ENCODE peak calls at places on chromosomes 11 and 22, in eight cellular contexts. One of them, this sample, is unnamed.

GRCh38 chr11:59601788-59602187 is 13.8 kb downstream of the OSBP start:
- ATAC-seq in heart left ventricle: no peak
- ATAC-seq in Panc1: no peak
- ATAC-seq in left lung: no peak
- ATAC-seq in right cardiac atrium: no peak
- ATAC-seq in activated T-cell treated with anti-CD3 and anti-CD28 coated beads, Interleukin-2, amount 50 U/mL, for 4 hours: no peak
- ATAC-seq in CD4-positive, alpha-beta T cell: no peak
- ATAC-seq in gastroesophageal sphincter: no peak
- ATAC-seq in this sample: no peak

GRCh38 chr11:130308925-130309324 is 5.8 kb downstream of the ZBTB44 start:
- ATAC-seq in activated T-cell treated with anti-CD3 and anti-CD28 coated beads, Interleukin-2, amount 50 U/mL, for 4 hours: no peak
- ATAC-seq in CD4-positive, alpha-beta T cell: no peak
- ATAC-seq in heart left ventricle: peak; percentile 61
- ATAC-seq in Panc1: no peak
- ATAC-seq in gastroesophageal sphincter: no peak
- ATAC-seq in right cardiac atrium: peak; percentile 67
- ATAC-seq in left lung: no peak
- ATAC-seq in this sample: no peak

GRCh38 chr22:44968736-44969135 is 41.1 kb downstream of the PHF21B start:
- ATAC-seq in CD4-positive, alpha-beta T cell: no peak
- ATAC-seq in heart left ventricle: no peak
- ATAC-seq in right cardiac atrium: no peak
- ATAC-seq in gastroesophageal sphincter: no peak
- ATAC-seq in left lung: no peak
- ATAC-seq in activated T-cell treated with anti-CD3 and anti-CD28 coated beads, Interleukin-2, amount 50 U/mL, for 4 hours: no peak
- ATAC-seq in Panc1: no peak
- ATAC-seq in this sample: no peak

GRCh38 chr22:37141971-37142647 is 7.6 kb downstream of the IL2RB start:
- ATAC-seq in heart left ventricle: no peak
- ATAC-seq in left lung: no peak
- ATAC-seq in CD4-positive, alpha-beta T cell: no peak
- ATAC-seq in right cardiac atrium: no peak
- ATAC-seq in gastroesophageal sphincter: no peak
- ATAC-seq in Panc1: no peak
- ATAC-seq in activated T-cell treated with anti-CD3 and anti-CD28 coated beads, Interleukin-2, amount 50 U/mL, for 4 hours: no peak
- ATAC-seq in this sample: no peak

GRCh38 chr11:123544631-123545375 is 109.6 kb downstream of the SCN3B start:
- ATAC-seq in CD4-positive, alpha-beta T cell: no peak
- ATAC-seq in heart left ventricle: peak; percentile 74
- ATAC-seq in right cardiac atrium: peak; percentile 22
- ATAC-seq in activated T-cell treated with anti-CD3 and anti-CD28 coated beads, Interleukin-2, amount 50 U/mL, for 4 hours: no peak
- ATAC-seq in left lung: no peak
- ATAC-seq in Panc1: no peak
- ATAC-seq in gastroesophageal sphincter: no peak
- ATAC-seq in this sample: no peak

GRCh38 chr11:71307811-71308645 is 55.7 kb upstream of the SHANK2 start:
- ATAC-seq in gastroesophageal sphincter: no peak
- ATAC-seq in Panc1: peak; percentile 28
- ATAC-seq in heart left ventricle: no peak
- ATAC-seq in right cardiac atrium: no peak
- ATAC-seq in left lung: no peak
- ATAC-seq in activated T-cell treated with anti-CD3 and anti-CD28 coated beads, Interleukin-2, amount 50 U/mL, for 4 hours: no peak
- ATAC-seq in CD4-positive, alpha-beta T cell: no peak
- ATAC-seq in this sample: no peak

GRCh38 chr11:35629511-35629910 is 11.3 kb downstream of the FJX1 start:
- ATAC-seq in right cardiac atrium: no peak
- ATAC-seq in gastroesophageal sphincter: no peak
- ATAC-seq in heart left ventricle: no peak
- ATAC-seq in Panc1: peak; percentile 46
- ATAC-seq in CD4-positive, alpha-beta T cell: no peak
- ATAC-seq in left lung: peak; percentile 10
- ATAC-seq in activated T-cell treated with anti-CD3 and anti-CD28 coated beads, Interleukin-2, amount 50 U/mL, for 4 hours: no peak
- ATAC-seq in this sample: no peak

GRCh38 chr11:94924074-94925031 is 49.0 kb downstream of the CWC15 start:
- ATAC-seq in gastroesophageal sphincter: no peak
- ATAC-seq in right cardiac atrium: no peak
- ATAC-seq in left lung: no peak
- ATAC-seq in activated T-cell treated with anti-CD3 and anti-CD28 coated beads, Interleukin-2, amount 50 U/mL, for 4 hours: peak; percentile 42
- ATAC-seq in CD4-positive, alpha-beta T cell: peak; percentile 77
- ATAC-seq in Panc1: no peak
- ATAC-seq in heart left ventricle: no peak
- ATAC-seq in this sample: no peak

GRCh38 chr11:64970731-64971151 is 1.2 kb downstream of the MAJIN start:
- ATAC-seq in gastroesophageal sphincter: no peak
- ATAC-seq in activated T-cell treated with anti-CD3 and anti-CD28 coated beads, Interleukin-2, amount 50 U/mL, for 4 hours: peak; percentile 78
- ATAC-seq in right cardiac atrium: no peak
- ATAC-seq in left lung: peak; percentile 73
- ATAC-seq in Panc1: no peak
- ATAC-seq in CD4-positive, alpha-beta T cell: peak; percentile 40
- ATAC-seq in heart left ventricle: no peak
- ATAC-seq in this sample: peak; percentile 53

GRCh38 chr11:14259186-14259784 is 99.7 kb downstream of the RRAS2 start:
- ATAC-seq in gastroesophageal sphincter: no peak
- ATAC-seq in CD4-positive, alpha-beta T cell: no peak
- ATAC-seq in right cardiac atrium: no peak
- ATAC-seq in left lung: no peak
- ATAC-seq in Panc1: no peak
- ATAC-seq in heart left ventricle: no peak
- ATAC-seq in activated T-cell treated with anti-CD3 and anti-CD28 coated beads, Interleukin-2, amount 50 U/mL, for 4 hours: no peak
- ATAC-seq in this sample: no peak

GRCh38 chr22:47517062-47517461 is 754.6 kb downstream of the TBC1D22A start:
- ATAC-seq in CD4-positive, alpha-beta T cell: no peak
- ATAC-seq in right cardiac atrium: no peak
- ATAC-seq in activated T-cell treated with anti-CD3 and anti-CD28 coated beads, Interleukin-2, amount 50 U/mL, for 4 hours: no peak
- ATAC-seq in heart left ventricle: no peak
- ATAC-seq in left lung: no peak
- ATAC-seq in gastroesophageal sphincter: no peak
- ATAC-seq in Panc1: no peak
- ATAC-seq in this sample: no peak

GRCh38 chr11:96942855-96943254 is 553.0 kb downstream of the JRKL start:
- ATAC-seq in right cardiac atrium: no peak
- ATAC-seq in Panc1: no peak
- ATAC-seq in CD4-positive, alpha-beta T cell: no peak
- ATAC-seq in activated T-cell treated with anti-CD3 and anti-CD28 coated beads, Interleukin-2, amount 50 U/mL, for 4 hours: no peak
- ATAC-seq in gastroesophageal sphincter: no peak
- ATAC-seq in left lung: no peak
- ATAC-seq in heart left ventricle: no peak
- ATAC-seq in this sample: no peak

GRCh38 chr11:118699508-118700220 is 20.2 kb upstream of the TREH start:
- ATAC-seq in gastroesophageal sphincter: no peak
- ATAC-seq in left lung: no peak
- ATAC-seq in CD4-positive, alpha-beta T cell: peak; percentile 97
- ATAC-seq in right cardiac atrium: no peak
- ATAC-seq in Panc1: no peak
- ATAC-seq in heart left ventricle: no peak
- ATAC-seq in activated T-cell treated with anti-CD3 and anti-CD28 coated beads, Interleukin-2, amount 50 U/mL, for 4 hours: peak; percentile 65
- ATAC-seq in this sample: no peak

GRCh38 chr11:115645631-115646271 is 141.5 kb upstream of the CADM1 start:
- ATAC-seq in Panc1: no peak
- ATAC-seq in right cardiac atrium: peak; percentile 88
- ATAC-seq in heart left ventricle: no peak
- ATAC-seq in activated T-cell treated with anti-CD3 and anti-CD28 coated beads, Interleukin-2, amount 50 U/mL, for 4 hours: no peak
- ATAC-seq in left lung: no peak
- ATAC-seq in CD4-positive, alpha-beta T cell: no peak
- ATAC-seq in gastroesophageal sphincter: no peak
- ATAC-seq in this sample: no peak

GRCh38 chr11:87306260-87306861 is 268.6 kb downstream of the TMEM135 start:
- ATAC-seq in left lung: peak; percentile 35
- ATAC-seq in activated T-cell treated with anti-CD3 and anti-CD28 coated beads, Interleukin-2, amount 50 U/mL, for 4 hours: no peak
- ATAC-seq in right cardiac atrium: peak; percentile 79
- ATAC-seq in CD4-positive, alpha-beta T cell: no peak
- ATAC-seq in heart left ventricle: peak; percentile 28
- ATAC-seq in gastroesophageal sphincter: no peak
- ATAC-seq in Panc1: no peak
- ATAC-seq in this sample: peak; percentile 16

GRCh38 chr22:30310881-30311771 is 15.6 kb downstream of the TBC1D10A start:
- ATAC-seq in gastroesophageal sphincter: peak; percentile 89
- ATAC-seq in CD4-positive, alpha-beta T cell: no peak
- ATAC-seq in right cardiac atrium: peak; percentile 91
- ATAC-seq in left lung: peak; percentile 83
- ATAC-seq in heart left ventricle: peak; percentile 93
- ATAC-seq in activated T-cell treated with anti-CD3 and anti-CD28 coated beads, Interleukin-2, amount 50 U/mL, for 4 hours: no peak
- ATAC-seq in Panc1: peak; percentile 78
- ATAC-seq in this sample: no peak

GRCh38 chr11:69361466-69361865 is 67.5 kb downstream of the MYEOV start:
- ATAC-seq in heart left ventricle: no peak
- ATAC-seq in right cardiac atrium: no peak
- ATAC-seq in Panc1: peak; percentile 37
- ATAC-seq in gastroesophageal sphincter: no peak
- ATAC-seq in CD4-positive, alpha-beta T cell: no peak
- ATAC-seq in activated T-cell treated with anti-CD3 and anti-CD28 coated beads, Interleukin-2, amount 50 U/mL, for 4 hours: no peak
- ATAC-seq in left lung: no peak
- ATAC-seq in this sample: no peak

GRCh38 chr11:44899959-44900358 is 50.7 kb downstream of the TP53I11 start:
- ATAC-seq in CD4-positive, alpha-beta T cell: peak; percentile 59
- ATAC-seq in Panc1: peak; percentile 54
- ATAC-seq in right cardiac atrium: peak; percentile 42
- ATAC-seq in gastroesophageal sphincter: peak; percentile 57
- ATAC-seq in activated T-cell treated with anti-CD3 and anti-CD28 coated beads, Interleukin-2, amount 50 U/mL, for 4 hours: peak; percentile 65
- ATAC-seq in heart left ventricle: peak; percentile 29
- ATAC-seq in left lung: peak; percentile 33
- ATAC-seq in this sample: no peak

GRCh38 chr11:118896472-118896913 is 12.8 kb downstream of the CXCR5 start:
- ATAC-seq in right cardiac atrium: no peak
- ATAC-seq in Panc1: peak; percentile 43
- ATAC-seq in activated T-cell treated with anti-CD3 and anti-CD28 coated beads, Interleukin-2, amount 50 U/mL, for 4 hours: no peak
- ATAC-seq in heart left ventricle: no peak
- ATAC-seq in left lung: no peak
- ATAC-seq in gastroesophageal sphincter: no peak
- ATAC-seq in CD4-positive, alpha-beta T cell: no peak
- ATAC-seq in this sample: no peak

GRCh38 chr11:105035262-105035620 is 297 bp upstream of the CASP1 start:
- ATAC-seq in gastroesophageal sphincter: no peak
- ATAC-seq in activated T-cell treated with anti-CD3 and anti-CD28 coated beads, Interleukin-2, amount 50 U/mL, for 4 hours: no peak
- ATAC-seq in left lung: no peak
- ATAC-seq in right cardiac atrium: peak; percentile 38
- ATAC-seq in Panc1: no peak
- ATAC-seq in heart left ventricle: no peak
- ATAC-seq in CD4-positive, alpha-beta T cell: peak; percentile 25
- ATAC-seq in this sample: peak; percentile 35